ENCODE peak calls at places on chromosomes 12 and 14, in five cellular contexts. A is gastrocnemius medialis, B is endothelial cell of umbilical vein, U is transverse colon, G is mesendoderm. J is an unnamed sample. For H3K4me1, the result is how much of the 10 kb centered on the place peaks cover.

GRCh38 chr14:95466506-95466905 is 49.9 kb downstream of the SYNE3 start:
- DNase-seq in A (no peak), B (no peak), U (no peak), G (no peak), J (no peak)

GRCh38 chr12:82425241-82425640 is 66.9 kb downstream of the METTL25 start:
- DNase-seq in A (no peak), B (no peak), U (no peak), G (peak), J (peak)

GRCh38 chr12:70052931-70053497 is 190.2 kb upstream of the CNOT2 start:
- DNase-seq in A (peak), B (peak), U (peak), G (peak), J (peak)

GRCh38 chr12:63841611-63842010 is 2.9 kb upstream of the SRGAP1 start:
- DNase-seq in A (no peak), B (no peak), U (no peak), G (no peak), J (no peak)

GRCh38 chr14:63283501-63284248 is 35.1 kb downstream of the GPHB5 start:
- DNase-seq in A (no peak), B (no peak), U (no peak), G (no peak), J (no peak)

GRCh38 chr12:115203661-115204060 is 519.7 kb upstream of the TBX3 start:
- DNase-seq in A (no peak), B (no peak), U (no peak), G (no peak), J (peak)

GRCh38 chr14:63039800-63040380 is 5.4 kb downstream of the KCNH5 start:
- DNase-seq in A (no peak), B (peak), U (no peak), G (peak), J (peak)

GRCh38 chr14:56400426-56400825 is 179.2 kb upstream of the TMEM260 start:
- DNase-seq in A (no peak), B (peak), U (no peak), G (no peak), J (no peak)

GRCh38 chr12:103928736-103929050 is 1.5 kb upstream of the HSP90B1 start:
- DNase-seq in A (peak), B (no peak), U (peak), G (no peak), J (no peak)

GRCh38 chr12:82758743-82759142 is 72.0 kb downstream of the TMTC2 start:
- DNase-seq in A (no peak), B (no peak), U (no peak), G (no peak), J (no peak)

GRCh38 chr12:59484575-59484974 is 111.3 kb upstream of the SLC16A7 start:
- DNase-seq in A (no peak), B (no peak), U (no peak), G (no peak), J (no peak)

GRCh38 chr12:127381043-127381668 is 885.8 kb upstream of the TMEM132C start:
- DNase-seq in A (no peak), B (no peak), U (peak), G (peak), J (peak)

GRCh38 chr14:90398315-90398811 is 1.5 kb downstream of the CALM1 start:
- DNase-seq in A (peak), B (peak), U (peak), G (peak), J (peak)

GRCh38 chr14:74401504-74402241 is 24.3 kb downstream of the SYNDIG1L start:
- DNase-seq in A (peak), B (no peak), U (peak), G (peak), J (peak)

GRCh38 chr14:21096438-21096837 is 2.0 kb downstream of the ZNF219 start:
- DNase-seq in A (no peak), B (no peak), U (no peak), G (no peak), J (no peak)

GRCh38 chr12:24285413-24285812 is 335.9 kb upstream of the SOX5 start:
- DNase-seq in A (no peak), B (no peak), U (no peak), G (no peak), J (no peak)

GRCh38 chr12:118164798-118165486 is 29.0 kb downstream of the PEBP1 start:
- DNase-seq in A (no peak), B (peak), U (no peak), G (peak), J (peak)

GRCh38 chr12:52228366-52228765 is 4.7 kb upstream of the KRT7 start:
- DNase-seq in A (no peak), B (no peak), U (no peak), G (no peak), J (no peak)

GRCh38 chr12:86634706-86635410 is 378.7 kb upstream of the MGAT4C start:
- DNase-seq in A (no peak), B (no peak), U (no peak), G (no peak), J (no peak)

GRCh38 chr14:77181124-77181602 is 435 bp upstream of the TMEM63C start:
- DNase-seq in A (no peak), B (no peak), U (peak), G (no peak), J (no peak)

GRCh38 chr14:77181603-77182437 is at the start of gene TMEM63C:
- DNase-seq in A (no peak), B (no peak), U (peak), G (peak), J (no peak)

GRCh38 chr14:77185093-77185465 is 3.5 kb downstream of the TMEM63C start:
- DNase-seq in A (no peak), B (no peak), U (no peak), G (no peak), J (no peak)

GRCh38 chr14:77184396-77185092 is 2.9 kb downstream of the TMEM63C start:
- DNase-seq in A (no peak), B (no peak), U (peak), G (no peak), J (no peak)

DNA sequence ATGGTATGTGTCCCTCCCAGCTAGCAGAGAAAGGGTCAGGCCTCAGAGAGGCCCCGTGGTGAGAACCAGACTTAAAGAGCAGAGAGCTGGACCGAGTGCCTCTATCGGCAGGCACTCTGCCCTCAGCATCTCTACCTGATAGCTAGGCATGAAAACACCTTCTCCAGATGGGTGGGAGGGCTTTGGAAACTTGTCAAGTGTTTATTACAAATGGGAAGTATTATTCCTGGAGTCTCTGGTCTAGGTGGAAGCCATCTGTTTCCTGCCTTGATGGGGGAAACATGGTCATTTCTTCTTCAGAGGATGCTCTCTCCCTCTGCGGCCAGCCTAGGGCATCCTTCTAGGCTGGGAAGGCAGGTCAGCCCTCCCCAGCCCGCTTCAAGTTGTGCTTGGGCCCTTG is 2.3 kb downstream of the TMEM63C start:
- DNase-seq in A (no peak), B (no peak), U (no peak), G (no peak), J (no peak)
- H3K4me3 ChIP-seq in A (no peak), B (no peak), U (no peak), G (no peak), J (no peak)

GRCh38 chr12:6667559-6668210 is 4.8 kb upstream of the ING4 start:
- DNase-seq in A (no peak), B (no peak), U (no peak), G (peak), J (no peak)
- H3K4me1 ChIP-seq in A (under half), B (under half), U (under half), G (under half), J (under half)

GRCh38 chr14:100078997-100079561 is 13.9 kb downstream of the EVL start:
- DNase-seq in A (no peak), B (peak), U (peak), G (peak), J (peak)
- H3K4me3 ChIP-seq in A (no peak), B (no peak), U (no peak), G (no peak), J (no peak)

GRCh38 chr12:4242595-4242994 is 31.0 kb upstream of the CCND2 start:
- DNase-seq in A (no peak), B (no peak), U (no peak), G (peak), J (no peak)

GRCh38 chr12:4243098-4243795 is 30.3 kb upstream of the CCND2 start:
- DNase-seq in A (no peak), B (no peak), U (no peak), G (no peak), J (no peak)

GRCh38 chr12:4246116-4246515 is 27.4 kb upstream of the CCND2 start:
- DNase-seq in A (no peak), B (no peak), U (no peak), G (no peak), J (no peak)

GRCh38 chr12:4244868-4245267 is 28.7 kb upstream of the CCND2 start:
- DNase-seq in A (no peak), B (no peak), U (no peak), G (no peak), J (no peak)

GRCh38 chr12:4245446-4245845 is 28.1 kb upstream of the CCND2 start:
- DNase-seq in A (no peak), B (no peak), U (no peak), G (no peak), J (no peak)
- H3K4me1 ChIP-seq in A (under half), B (under half), U (under half), G (under half), J (under half)

DNA sequence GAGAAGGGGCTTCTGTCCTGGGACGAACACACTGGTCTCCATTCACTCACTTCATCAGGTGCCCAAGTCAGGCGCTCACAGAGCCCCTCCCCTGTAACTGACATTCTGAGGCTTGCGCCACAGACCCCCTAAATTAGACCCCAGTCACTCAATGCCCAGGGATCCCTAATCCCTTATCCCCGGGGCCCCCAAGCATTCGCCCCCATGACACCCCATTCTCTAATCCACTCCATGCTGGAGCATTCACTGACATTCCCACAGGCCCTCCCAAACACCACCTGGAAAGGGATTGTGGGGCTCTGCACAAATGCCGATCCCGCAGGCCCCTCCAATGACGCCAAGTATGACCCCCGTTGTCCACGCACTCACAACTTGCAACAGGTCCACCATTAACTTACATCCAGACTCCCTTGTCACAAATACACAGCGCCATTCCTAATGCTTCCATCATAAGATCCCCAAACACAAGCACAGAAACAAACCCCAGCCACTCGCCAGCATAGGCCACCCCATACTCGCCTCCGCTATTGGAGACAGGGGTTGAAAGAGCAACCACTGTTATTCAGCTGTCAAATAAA is 1.5 kb downstream of the ZNF605 start:
- DNase-seq in A (no peak), B (peak), U (no peak), G (no peak), J (no peak)
- H3K4me3 ChIP-seq in A (peak), B (no peak), U (no peak), G (no peak), J (peak)

DNA sequence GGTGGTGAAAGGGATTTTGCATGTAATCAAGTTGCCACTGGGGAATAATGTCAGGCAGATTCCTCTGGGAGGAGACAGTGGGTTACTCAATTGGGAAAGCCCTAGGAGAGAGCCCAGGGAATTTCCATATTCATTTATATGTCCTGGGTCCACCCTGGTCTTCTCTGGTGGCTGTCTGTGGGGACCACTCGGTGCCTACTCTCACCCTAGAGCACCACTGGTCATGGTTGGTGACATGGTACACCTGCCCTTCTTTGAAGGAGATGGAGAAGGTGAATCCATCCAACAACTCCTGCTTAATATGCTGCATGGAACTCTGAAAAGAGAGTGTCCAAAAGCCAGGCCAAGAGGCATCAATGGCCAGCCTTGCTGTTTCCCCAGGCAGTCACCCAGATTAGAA is 12.8 kb upstream of the RERG start:
- DNase-seq in A (no peak), B (no peak), U (no peak), G (no peak), J (no peak)
- H3K4me1 ChIP-seq in A (under half), B (under half), U (under half), G (under half), J (under half)